ENCODE peak calls at places on chromosomes 5 and 9, in eight cellular contexts. Z is psoas muscle; T is ascending aorta; Y is CD8-positive, alpha-beta T cell; P is right cardiac atrium; V is lung; Q is HCT116; L is esophagus squamous epithelium. U is an unnamed sample.

GRCh38 chr5:56659991-56660390 is 155.4 kb upstream of the MAP3K1 start:
- DNase-seq in Y (no peak), V (no peak), L (no peak), Z (no peak), P (no peak), T (no peak), Q (no peak), U (no peak)

GRCh38 chr5:43627028-43627427 is 24.0 kb downstream of the NNT start:
- DNase-seq in Z (peak; percentile 38), L (no peak), P (peak; percentile 22), Q (peak; percentile 66), T (no peak), V (no peak), Y (no peak), U (no peak)

GRCh38 chr5:72470817-72471216 is 36.4 kb downstream of the ZNF366 start:
- DNase-seq in V (no peak), L (no peak), P (no peak), T (no peak), Q (no peak), Z (no peak), Y (no peak), U (no peak)

GRCh38 chr9:96253059-96253696 is 48.8 kb downstream of the HSD17B3 start:
- DNase-seq in V (no peak), Q (no peak), P (no peak), Y (no peak), L (no peak), Z (no peak), T (no peak), U (no peak)

GRCh38 chr5:36558652-36559051 is 47.8 kb upstream of the SLC1A3 start:
- DNase-seq in P (no peak), L (no peak), Z (no peak), Q (no peak), Y (no peak), T (no peak), V (no peak), U (no peak)

GRCh38 chr5:78576376-78576775 is 72.2 kb downstream of the LHFPL2 start:
- DNase-seq in Z (no peak), Q (no peak), Y (no peak), L (no peak), V (no peak), P (no peak), T (no peak), U (no peak)

GRCh38 chr5:9196403-9197224 is 349.3 kb downstream of the SEMA5A start:
- DNase-seq in Z (no peak), Q (no peak), P (no peak), T (no peak), L (no peak), Y (no peak), V (no peak), U (no peak)

GRCh38 chr9:114745108-114745848 is 60.6 kb downstream of the TNFSF15 start:
- DNase-seq in P (no peak), Z (no peak), L (no peak), V (no peak), T (no peak), Y (no peak), Q (no peak), U (no peak)

GRCh38 chr5:497090-497489 is 27.2 kb downstream of the SLC9A3 start:
- DNase-seq in Q (no peak), P (no peak), L (no peak), Y (no peak), V (no peak), Z (no peak), T (no peak), U (no peak)

GRCh38 chr9:133560311-133560710 is 25.8 kb downstream of the ADAMTSL2 start:
- DNase-seq in L (no peak), V (no peak), T (no peak), Z (no peak), Y (no peak), P (peak; percentile 69), Q (no peak), U (no peak)

GRCh38 chr9:96109718-96110351 is 192.1 kb downstream of the HSD17B3 start:
- DNase-seq in V (no peak), T (no peak), P (no peak), Q (no peak), L (no peak), Z (no peak), Y (no peak), U (no peak)

GRCh38 chr9:92992549-92992948 is 45.2 kb downstream of the FGD3 start:
- DNase-seq in L (no peak), V (peak; percentile 26), Z (no peak), Y (no peak), T (no peak), P (no peak), Q (no peak), U (no peak)

GRCh38 chr5:165779505-165779904 is 2274.1 kb downstream of the MAT2B start:
- DNase-seq in P (no peak), T (no peak), L (no peak), Z (no peak), Q (no peak), Y (no peak), V (no peak), U (no peak)

GRCh38 chr9:87556821-87557220 is 59.2 kb downstream of the DAPK1 start:
- DNase-seq in L (no peak), Z (no peak), T (no peak), Y (no peak), Q (no peak), V (no peak), P (peak; percentile 33), U (no peak)

GRCh38 chr5:177371705-177372533 is 12.3 kb upstream of the SLC34A1 start:
- DNase-seq in Y (peak; percentile 51), Q (no peak), T (no peak), P (no peak), L (no peak), Z (no peak), V (no peak), U (peak; percentile 84)

GRCh38 chr5:1835431-1835830 is 34.2 kb downstream of the NDUFS6 start:
- DNase-seq in P (no peak), T (no peak), Z (no peak), L (no peak), Q (no peak), Y (no peak), V (no peak), U (no peak)

GRCh38 chr5:4580772-4581171 is 559.4 kb upstream of the ADAMTS16 start:
- DNase-seq in L (no peak), Y (no peak), P (no peak), Z (no peak), V (no peak), T (no peak), Q (no peak), U (no peak)

GRCh38 chr9:89969156-89969566 is 364.3 kb downstream of the GADD45G start:
- DNase-seq in Y (no peak), Q (no peak), V (no peak), P (no peak), T (no peak), Z (no peak), L (no peak), U (no peak)

GRCh38 chr5:44603496-44604272 is 205.1 kb upstream of the MRPS30 start:
- DNase-seq in Q (peak; percentile 0), T (no peak), V (no peak), L (no peak), Z (no peak), Y (no peak), P (no peak), U (no peak)

GRCh38 chr5:157670662-157671591 is at the start of gene C5orf52:
- DNase-seq in L (no peak), Y (peak; percentile 11), T (no peak), Z (peak; percentile 39), V (no peak), Q (no peak), P (peak; percentile 59), U (peak; percentile 19)

GRCh38 chr9:72292874-72293607 is 72.0 kb downstream of the ZFAND5 start:
- DNase-seq in V (peak; percentile 64), P (no peak), Q (no peak), Z (no peak), T (no peak), Y (no peak), L (no peak), U (no peak)

GRCh38 chr9:118529210-118529609 is 825.0 kb downstream of the TLR4 start:
- DNase-seq in V (no peak), T (no peak), P (no peak), Y (no peak), Q (no peak), L (no peak), Z (no peak), U (no peak)

GRCh38 chr9:30116673-30117217 is 2267.7 kb upstream of the ACO1 start:
- DNase-seq in P (no peak), T (no peak), Y (no peak), Q (no peak), L (no peak), V (no peak), Z (no peak), U (no peak)

GRCh38 chr9:122346478-122347347 is 24.1 kb upstream of the PTGS1 start:
- DNase-seq in L (no peak), P (peak; percentile 78), V (peak; percentile 41), Y (no peak), Q (no peak), T (no peak), Z (peak; percentile 68), U (no peak)
- H3K27ac ChIP-seq in L (peak overlapping the region; percentile 29), P (peak overlapping the region; percentile 23), V (peak overlapping the region; percentile 88), Y (no peak overlapping the region), Q (peak overlapping the region; percentile 20), T (peak overlapping the region; percentile 39), Z (peak overlapping the region; percentile 56), U (no peak overlapping the region)

GRCh38 chr9:68501159-68501506 is 39.5 kb downstream of the TMEM252 start:
- DNase-seq in P (no peak), L (no peak), Z (no peak), Y (no peak), T (no peak), V (no peak), Q (no peak), U (no peak)
- H3K27ac ChIP-seq in P (peak overlapping the region; percentile 100), L (peak overlapping the region; percentile 67), Z (peak overlapping the region; percentile 43), Y (no peak overlapping the region), T (peak overlapping the region; percentile 94), V (no peak overlapping the region), Q (no peak overlapping the region), U (no peak overlapping the region)

DNA sequence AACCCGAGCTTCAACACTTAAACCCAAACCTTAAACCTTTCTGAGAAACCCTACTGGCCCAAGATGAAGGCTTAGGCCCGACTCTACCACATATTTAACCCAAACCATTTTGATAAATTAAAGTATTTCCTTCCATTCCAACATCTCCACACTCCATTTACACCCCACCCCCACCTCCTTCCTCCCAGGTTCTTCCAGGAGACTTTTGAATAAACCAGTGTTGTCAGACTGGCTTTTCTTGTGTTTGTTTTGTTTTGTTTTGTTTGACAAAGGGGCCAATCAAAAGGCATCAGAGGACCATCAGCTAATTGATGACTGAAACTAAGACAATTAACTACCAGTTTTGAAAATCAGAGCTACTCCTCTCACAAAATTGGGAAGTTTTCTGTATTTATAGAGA is 4.6 kb upstream of the ZNF608 start:
- DNase-seq in T (no peak), V (no peak), Q (no peak), Y (no peak), L (no peak), P (no peak), Z (no peak), U (no peak)
- H3K27ac ChIP-seq in T (no peak overlapping the region), V (no peak overlapping the region), Q (no peak overlapping the region), Y (no peak overlapping the region), L (no peak overlapping the region), P (no peak overlapping the region), Z (no peak overlapping the region), U (no peak overlapping the region)

DNA sequence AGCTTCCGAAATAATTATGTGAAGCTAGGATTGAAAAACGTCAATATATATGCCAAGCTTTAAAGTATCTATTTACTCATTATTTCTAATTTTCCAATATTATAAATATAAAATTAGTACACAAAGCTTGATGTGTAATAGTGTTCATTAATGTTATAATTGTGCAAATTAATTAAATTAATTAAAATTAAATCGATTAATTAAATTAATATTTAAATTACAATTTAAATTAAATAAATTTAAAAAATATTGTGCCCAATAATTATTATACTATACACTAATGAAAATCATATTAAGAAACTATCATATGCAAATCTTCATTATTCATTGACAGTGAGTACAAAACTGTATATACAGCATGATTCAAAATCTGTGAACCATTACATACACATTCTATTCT is 409.8 kb downstream of the FAM170A start:
- DNase-seq in V (no peak), P (no peak), Z (no peak), Q (no peak), Y (no peak), L (no peak), T (no peak), U (no peak)
- H3K27ac ChIP-seq in V (no peak overlapping the region), P (no peak overlapping the region), Z (no peak overlapping the region), Q (no peak overlapping the region), Y (no peak overlapping the region), L (no peak overlapping the region), T (no peak overlapping the region), U (no peak overlapping the region)

U was measured in CD4-positive, CD25-positive, alpha-beta regulatory T cell.